ENCODE peak calls at places on chromosomes 2 and 18, in six cellular contexts. P, G, Z, A, T and Q are unnamed samples.

GRCh38 chr2:21195326-21195725 is 71.6 kb downstream of the TDRD15 start:
- DNase-seq in P (no peak), G (no peak), Z (no peak), A (no peak), T (no peak), Q (no peak)

GRCh38 chr2:40230717-40231300 is 221.1 kb downstream of the SLC8A1 start:
- DNase-seq in P (no peak), G (no peak), Z (no peak), A (no peak), T (no peak), Q (no peak)

GRCh38 chr2:166765141-166765540 is 123.1 kb upstream of the XIRP2 start:
- DNase-seq in P (no peak), G (no peak), Z (no peak), A (no peak), T (no peak), Q (no peak)

GRCh38 chr18:23981369-23981768 is 33.2 kb upstream of the TTC39C start:
- DNase-seq in P (peak), G (no peak), Z (no peak), A (no peak), T (no peak), Q (no peak)

GRCh38 chr2:240554767-240555493 is 2.9 kb downstream of the ANKMY1 start:
- DNase-seq in P (no peak), G (no peak), Z (no peak), A (no peak), T (no peak), Q (no peak)

GRCh38 chr2:241798631-241799521 is 10.1 kb upstream of the NEU4 start:
- DNase-seq in P (no peak), G (no peak), Z (peak), A (no peak), T (no peak), Q (no peak)

GRCh38 chr18:11279461-11279860 is 130.1 kb upstream of the PIEZO2 start:
- DNase-seq in P (no peak), G (no peak), Z (no peak), A (no peak), T (no peak), Q (no peak)

GRCh38 chr18:67794512-67794911 is 278.0 kb upstream of the DSEL start:
- DNase-seq in P (no peak), G (no peak), Z (no peak), A (no peak), T (no peak), Q (no peak)

GRCh38 chr2:28927878-28928277 is 33.4 kb downstream of the WDR43 start:
- DNase-seq in P (no peak), G (no peak), Z (no peak), A (no peak), T (no peak), Q (no peak)

GRCh38 chr2:26556309-26557243 is 78.7 kb upstream of the OTOF start:
- DNase-seq in P (no peak), G (no peak), Z (no peak), A (no peak), T (no peak), Q (no peak)

GRCh38 chr2:7191927-7192326 is 274.7 kb downstream of the RNF144A start:
- DNase-seq in P (no peak), G (peak), Z (peak), A (no peak), T (peak), Q (no peak)

GRCh38 chr2:122338000-122338399 is 582.5 kb downstream of the TSN start:
- DNase-seq in P (no peak), G (no peak), Z (no peak), A (no peak), T (no peak), Q (no peak)
- TF ChIP-seq MYC in P (no peak), G (no peak), Z (no peak), A (no peak), T (no peak), Q (no peak)

GRCh38 chr2:178825183-178825582 is 18.0 kb upstream of the TTN start:
- DNase-seq in P (no peak), G (no peak), Z (no peak), A (no peak), T (peak), Q (no peak)

GRCh38 chr2:178827111-178827510 is 19.9 kb upstream of the TTN start:
- DNase-seq in P (no peak), G (no peak), Z (no peak), A (no peak), T (no peak), Q (no peak)

GRCh38 chr2:178819992-178820391 is 12.8 kb upstream of the TTN start:
- DNase-seq in P (peak), G (no peak), Z (no peak), A (no peak), T (peak), Q (no peak)

GRCh38 chr2:178827739-178828487 is 20.7 kb upstream of the TTN start:
- DNase-seq in P (no peak), G (no peak), Z (peak), A (no peak), T (peak), Q (no peak)

DNA sequence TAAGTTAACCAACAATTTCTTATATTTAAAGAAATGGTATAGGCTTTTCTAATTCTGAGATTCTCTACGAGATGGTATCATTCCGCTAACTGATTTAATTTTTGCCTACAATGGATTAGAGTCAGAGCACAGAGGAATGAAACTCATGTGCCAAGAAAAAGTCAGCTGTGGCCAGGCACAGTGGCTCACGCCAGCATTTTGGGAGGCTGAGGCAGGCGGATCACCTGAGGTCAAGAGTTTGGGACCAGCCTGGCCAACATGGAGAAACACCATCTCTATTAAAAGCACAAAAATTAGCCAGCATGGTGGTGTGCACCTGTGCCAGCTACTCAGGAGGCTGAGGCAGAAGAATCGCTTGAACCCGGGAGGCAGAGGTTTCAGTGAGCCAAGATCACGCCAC is 17.0 kb upstream of the TTN start:
- DNase-seq in P (no peak), G (no peak), Z (no peak), A (no peak), T (no peak), Q (no peak)
- TF ChIP-seq MYC in P (no peak), G (no peak), Z (no peak), A (no peak), T (no peak), Q (no peak)

GRCh38 chr2:165624139-165624803 is 154.8 kb downstream of the CSRNP3 start:
- DNase-seq in P (no peak), G (no peak), Z (no peak), A (no peak), T (no peak), Q (no peak)

GRCh38 chr2:165618806-165619205 is 149.3 kb downstream of the CSRNP3 start:
- DNase-seq in P (no peak), G (no peak), Z (no peak), A (no peak), T (no peak), Q (no peak)

GRCh38 chr2:165617720-165618119 is 148.2 kb downstream of the CSRNP3 start:
- DNase-seq in P (no peak), G (no peak), Z (no peak), A (no peak), T (no peak), Q (no peak)

GRCh38 chr2:165621086-165621560 is 151.6 kb downstream of the CSRNP3 start:
- DNase-seq in P (no peak), G (no peak), Z (no peak), A (no peak), T (peak), Q (no peak)
- TF ChIP-seq MYC in P (no peak), G (no peak), Z (no peak), A (no peak), T (no peak), Q (no peak)

GRCh38 chr2:70828914-70829824 is 6.4 kb downstream of the CD207 start:
- DNase-seq in P (no peak), G (no peak), Z (no peak), A (no peak), T (peak), Q (no peak)
- TF ChIP-seq MYC in P (no peak), G (no peak), Z (no peak), A (no peak), T (no peak), Q (no peak)

GRCh38 chr18:59907172-59907571 is 7.4 kb downstream of the PMAIP1 start:
- DNase-seq in P (no peak), G (no peak), Z (no peak), A (no peak), T (no peak), Q (peak)
- TF ChIP-seq MYC in P (no peak), G (no peak), Z (no peak), A (no peak), T (no peak), Q (no peak)

GRCh38 chr2:222865301-222865700 is 4.5 kb downstream of the ACSL3 start:
- DNase-seq in P (no peak), G (no peak), Z (peak), A (no peak), T (no peak), Q (no peak)

GRCh38 chr2:222862068-222862914 is 1.5 kb downstream of the ACSL3 start:
- DNase-seq in P (no peak), G (peak), Z (no peak), A (no peak), T (no peak), Q (peak)

GRCh38 chr2:222866358-222866960 is 5.6 kb downstream of the ACSL3 start:
- DNase-seq in P (peak), G (no peak), Z (peak), A (no peak), T (no peak), Q (no peak)

GRCh38 chr2:222862915-222863544 is 2.2 kb downstream of the ACSL3 start:
- DNase-seq in P (no peak), G (no peak), Z (no peak), A (no peak), T (no peak), Q (no peak)

GRCh38 chr2:222864296-222864695 is 3.5 kb downstream of the ACSL3 start:
- DNase-seq in P (no peak), G (peak), Z (peak), A (no peak), T (no peak), Q (peak)
- TF ChIP-seq MYC in P (no peak), G (no peak), Z (no peak), A (no peak), T (no peak), Q (no peak)

DNA sequence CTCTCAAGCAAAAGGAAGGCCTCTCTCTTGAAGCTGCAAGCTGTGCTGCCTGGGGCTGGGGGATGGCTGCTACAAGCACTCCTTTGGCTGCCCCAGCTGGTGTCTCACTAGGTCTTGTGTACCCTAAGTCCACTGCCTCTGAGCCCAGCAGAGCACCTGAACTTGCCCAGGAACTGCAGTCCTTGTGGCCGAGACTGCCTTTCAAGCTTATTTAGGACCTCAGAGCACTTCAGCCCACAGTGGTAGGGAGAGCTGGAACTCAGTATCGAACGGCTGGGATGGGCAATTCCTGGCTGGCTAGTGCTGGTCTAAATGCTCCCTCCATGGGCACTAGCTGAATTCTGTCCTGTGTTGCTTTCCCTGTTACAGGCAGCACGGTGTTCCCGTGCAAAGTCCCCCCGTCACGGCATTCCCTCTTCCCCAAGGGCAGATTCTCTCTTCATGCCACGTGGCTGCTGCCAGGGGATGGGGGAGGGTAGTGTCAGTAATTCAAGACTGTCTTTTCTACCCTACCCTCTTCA is 25.9 kb downstream of the STPG4 start:
- DNase-seq in P (no peak), G (no peak), Z (peak), A (no peak), T (no peak), Q (no peak)
- TF ChIP-seq MYC in P (no peak), G (no peak), Z (peak), A (no peak), T (no peak), Q (no peak)

GRCh38 chr2:33709986-33710385 is 110.9 kb upstream of the FAM98A start:
- DNase-seq in P (no peak), G (no peak), Z (no peak), A (no peak), T (peak), Q (no peak)
- TF ChIP-seq MYC in P (no peak), G (no peak), Z (no peak), A (no peak), T (no peak), Q (no peak)

GRCh38 chr2:113976277-113976928 is 86.5 kb downstream of the ACTR3 start:
- DNase-seq in P (no peak), G (no peak), Z (no peak), A (no peak), T (no peak), Q (peak)

GRCh38 chr2:113974727-113975126 is 84.8 kb downstream of the ACTR3 start:
- DNase-seq in P (no peak), G (no peak), Z (peak), A (no peak), T (no peak), Q (no peak)

GRCh38 chr2:113977060-113977659 is 87.3 kb downstream of the ACTR3 start:
- DNase-seq in P (no peak), G (no peak), Z (no peak), A (no peak), T (no peak), Q (peak)

GRCh38 chr2:113977660-113978523 is 88.0 kb downstream of the ACTR3 start:
- DNase-seq in P (no peak), G (no peak), Z (peak), A (no peak), T (peak), Q (peak)

DNA sequence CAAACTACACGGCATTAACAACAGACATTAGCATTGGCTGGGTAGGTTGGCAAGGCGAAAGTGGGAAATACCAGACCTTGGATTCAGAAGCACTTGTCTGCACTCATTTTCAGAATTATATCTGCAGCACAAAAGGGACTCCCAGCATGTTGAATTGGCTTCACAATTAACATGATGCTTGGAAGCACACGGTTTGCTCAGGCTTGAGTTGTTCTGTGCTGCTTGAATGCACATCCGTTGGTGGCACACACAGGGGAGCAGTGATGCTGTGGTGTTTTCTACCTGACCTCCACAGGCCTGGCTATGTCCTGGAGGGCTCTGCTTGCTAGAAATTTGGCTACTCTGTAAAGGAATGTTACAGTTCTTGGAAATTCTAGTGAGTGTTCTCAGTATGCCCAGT is 84.0 kb downstream of the ACTR3 start:
- DNase-seq in P (no peak), G (no peak), Z (no peak), A (no peak), T (no peak), Q (no peak)
- TF ChIP-seq MYC in P (no peak), G (no peak), Z (no peak), A (no peak), T (no peak), Q (no peak)

DNA sequence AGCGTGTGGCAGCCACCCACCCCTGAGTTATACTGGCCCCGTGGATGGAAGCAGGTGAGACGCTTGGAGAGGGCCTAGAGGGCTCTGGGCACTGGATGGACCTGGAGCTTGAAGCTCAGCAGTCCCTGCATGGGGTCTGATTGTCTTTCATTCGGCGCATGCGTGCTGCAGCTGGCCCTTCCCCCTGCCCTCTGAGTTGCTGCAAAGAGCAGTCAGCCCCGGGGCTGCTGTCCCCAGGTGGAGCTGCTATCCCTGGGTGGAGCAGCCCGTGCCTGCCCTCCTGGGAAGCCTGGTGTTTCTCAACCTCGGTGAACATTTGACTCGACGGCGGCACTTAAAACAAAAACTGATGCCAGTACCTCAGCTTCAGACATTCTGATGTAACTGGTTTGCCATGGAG is 29.6 kb downstream of the IGFBP5 start:
- DNase-seq in P (no peak), G (no peak), Z (peak), A (no peak), T (no peak), Q (no peak)
- TF ChIP-seq MYC in P (no peak), G (no peak), Z (no peak), A (no peak), T (no peak), Q (no peak)